ENCODE peak calls at places on chromosomes 12 and 14, in eight cellular contexts. T is dorsolateral prefrontal cortex; L is CD4-positive, alpha-beta T cell; I is SJSA1; K is H7; E is epithelial cell of esophagus; C is astrocyte of the hippocampus; D is neural progenitor cell. Q is an unnamed sample.
A peak's percentile ranks its signal among the peaks of the same experiment; 100 is the strongest.

GRCh38 chr14:67680121-67680602 is 5.7 kb upstream of the VTI1B start:
- DNase-seq in T (no peak), L (no peak), I (no peak), K (no peak), E (peak; percentile 92), C (peak; percentile 29), D (no peak), Q (peak; percentile 81)

GRCh38 chr12:5715076-5715475 is 230.0 kb downstream of the ANO2 start:
- DNase-seq in T (no peak), L (no peak), I (no peak), K (no peak), E (no peak), C (no peak), D (no peak), Q (no peak)

GRCh38 chr14:103121846-103122577 is 1.2 kb upstream of the TNFAIP2 start:
- DNase-seq in T (no peak), L (no peak), I (peak; percentile 60), K (peak; percentile 89), E (peak; percentile 42), C (peak; percentile 84), D (peak; percentile 69), Q (no peak)

GRCh38 chr12:105670664-105671063 is 340.2 kb downstream of the C12orf75 start:
- DNase-seq in T (no peak), L (no peak), I (no peak), K (no peak), E (no peak), C (peak; percentile 83), D (no peak), Q (no peak)

GRCh38 chr14:100577986-100578431 is 9.2 kb downstream of the BEGAIN start:
- DNase-seq in T (peak; percentile 1), L (no peak), I (no peak), K (no peak), E (no peak), C (no peak), D (no peak), Q (no peak)

GRCh38 chr14:21104448-21105060 is 3.7 kb downstream of the TMEM253 start:
- DNase-seq in T (peak; percentile 69), L (peak; percentile 51), I (peak; percentile 65), K (peak; percentile 76), E (peak; percentile 88), C (peak; percentile 91), D (peak; percentile 85), Q (peak; percentile 70)

GRCh38 chr14:58796201-58796600 is 158.4 kb downstream of the DACT1 start:
- DNase-seq in T (no peak), L (no peak), I (no peak), K (no peak), E (no peak), C (no peak), D (no peak), Q (no peak)

GRCh38 chr12:32139064-32139421 is 32.4 kb downstream of the BICD1 start:
- DNase-seq in T (no peak), L (no peak), I (no peak), K (no peak), E (peak; percentile 27), C (peak; percentile 67), D (peak; percentile 24), Q (peak; percentile 68)

GRCh38 chr14:99788713-99789112 is 4.5 kb upstream of the EML1 start:
- DNase-seq in T (no peak), L (no peak), I (no peak), K (no peak), E (no peak), C (no peak), D (no peak), Q (no peak)

GRCh38 chr14:45715946-45716345 is 462.9 kb upstream of the MIS18BP1 start:
- DNase-seq in T (no peak), L (no peak), I (no peak), K (no peak), E (peak; percentile 20), C (peak; percentile 6), D (no peak), Q (no peak)

GRCh38 chr12:24560192-24560591 is 388.7 kb downstream of the BCAT1 start:
- DNase-seq in T (no peak), L (no peak), I (no peak), K (no peak), E (no peak), C (no peak), D (no peak), Q (no peak)

GRCh38 chr14:100629696-100630095 is 42.5 kb upstream of the BEGAIN start:
- DNase-seq in T (peak; percentile 76), L (no peak), I (no peak), K (peak; percentile 28), E (no peak), C (peak; percentile 66), D (no peak), Q (no peak)